ENCODE peak calls at places on chromosome 19, in five cellular contexts. Y, K, G, V and W are unnamed samples. For H3K4me1, the result is how much of the 10 kb centered on the place peaks cover.

GRCh38 chr19:46115396-46116109 is 8.9 kb downstream of the IGFL3 start:
- DNase-seq in Y (peak), K (no peak), G (no peak), V (no peak), W (no peak)

GRCh38 chr19:3977242-3978143 is 6.6 kb upstream of the DAPK3 start:
- DNase-seq in Y (no peak), K (peak), G (no peak), V (no peak), W (no peak)

GRCh38 chr19:21482863-21483276 is 22.5 kb upstream of the ZNF429 start:
- DNase-seq in Y (peak), K (peak), G (peak), V (no peak), W (no peak)

GRCh38 chr19:37867831-37868230 is 38.6 kb downstream of the WDR87 start:
- DNase-seq in Y (peak), K (no peak), G (no peak), V (no peak), W (no peak)

GRCh38 chr19:14138576-14139265 is 2.3 kb upstream of the ASF1B start:
- DNase-seq in Y (peak), K (no peak), G (no peak), V (no peak), W (peak)

GRCh38 chr19:28454083-28454482 is 758.9 kb downstream of the UQCRFS1 start:
- DNase-seq in Y (peak), K (no peak), G (no peak), V (no peak), W (no peak)

GRCh38 chr19:10228393-10228792 is 2.7 kb downstream of the S1PR2 start:
- DNase-seq in Y (no peak), K (no peak), G (no peak), V (no peak), W (no peak)

GRCh38 chr19:33894787-33895186 is 98.1 kb downstream of the KCTD15 start:
- DNase-seq in Y (no peak), K (no peak), G (no peak), V (no peak), W (no peak)

GRCh38 chr19:38665950-38666661 is 18.7 kb downstream of the ACTN4 start:
- DNase-seq in Y (peak), K (peak), G (peak), V (peak), W (peak)

GRCh38 chr19:23285948-23286347 is 35.8 kb upstream of the ZNF724 start:
- DNase-seq in Y (no peak), K (no peak), G (no peak), V (no peak), W (no peak)

GRCh38 chr19:56476671-56477428 is at the start of gene ZNF667:
- DNase-seq in Y (peak), K (no peak), G (peak), V (no peak), W (no peak)

GRCh38 chr19:19527674-19528625 is 761 bp upstream of the YJEFN3 start:
- DNase-seq in Y (no peak), K (no peak), G (no peak), V (peak), W (no peak)

GRCh38 chr19:29680447-29680846 is 15.2 kb downstream of the PLEKHF1 start:
- DNase-seq in Y (no peak), K (no peak), G (no peak), V (no peak), W (peak)

GRCh38 chr19:19463348-19464117 is 51.8 kb downstream of the TSSK6 start:
- DNase-seq in Y (peak), K (no peak), G (peak), V (no peak), W (no peak)

DNA sequence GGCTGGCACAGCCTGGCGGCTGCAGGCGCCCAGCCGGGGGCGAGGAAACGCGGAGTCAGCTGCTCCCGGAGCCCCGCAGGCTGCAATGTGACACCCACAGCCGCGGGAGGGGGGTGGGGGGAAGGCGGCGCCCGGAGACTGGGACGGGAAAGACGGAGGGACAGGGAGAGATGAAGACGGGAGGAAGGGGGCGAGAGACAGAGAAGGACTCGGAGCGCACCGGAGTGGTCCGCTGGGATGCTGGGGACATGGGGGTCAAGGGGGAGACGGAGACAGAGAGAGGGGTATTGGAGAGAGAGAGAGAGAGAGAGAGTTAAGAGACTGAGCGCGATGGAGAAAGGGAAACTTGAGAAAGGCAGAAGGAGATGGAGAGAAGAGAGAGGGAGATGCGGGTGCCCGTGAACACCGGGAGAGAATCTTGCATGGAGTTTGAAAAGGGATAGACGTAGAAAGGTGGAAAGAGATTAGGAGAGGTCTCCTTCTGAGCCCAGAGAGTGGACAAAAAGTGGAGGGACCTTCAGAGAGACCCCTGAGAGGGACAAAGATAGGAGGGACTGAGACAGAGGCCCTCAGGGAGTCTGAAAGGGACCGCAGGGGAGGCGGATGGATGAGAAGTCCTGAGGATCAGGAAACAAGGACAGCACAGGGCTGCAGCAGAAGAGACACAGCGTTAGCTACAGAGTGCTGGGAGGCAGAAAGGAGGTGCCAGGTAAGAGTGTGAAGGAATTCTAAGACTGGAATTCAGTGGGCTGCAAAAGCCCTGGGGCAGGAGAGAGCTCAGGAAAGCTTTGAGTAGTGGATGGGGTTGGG is 1.0 kb downstream of the SCN1B start:
- DNase-seq in Y (peak), K (peak), G (peak), V (no peak), W (peak)
- H3K27ac ChIP-seq in Y (no peak), K (no peak), G (no peak), V (no peak), W (peak)

GRCh38 chr19:8108560-8109445 is 40.6 kb downstream of the FBN3 start:
- DNase-seq in Y (no peak), K (no peak), G (no peak), V (no peak), W (no peak)

GRCh38 chr19:8109455-8109854 is 39.9 kb downstream of the FBN3 start:
- DNase-seq in Y (no peak), K (no peak), G (no peak), V (no peak), W (no peak)

GRCh38 chr19:8101311-8101710 is 48.1 kb downstream of the FBN3 start:
- DNase-seq in Y (no peak), K (peak), G (no peak), V (no peak), W (no peak)

GRCh38 chr19:8107301-8107903 is 42.0 kb downstream of the FBN3 start:
- DNase-seq in Y (no peak), K (no peak), G (no peak), V (no peak), W (no peak)

DNA sequence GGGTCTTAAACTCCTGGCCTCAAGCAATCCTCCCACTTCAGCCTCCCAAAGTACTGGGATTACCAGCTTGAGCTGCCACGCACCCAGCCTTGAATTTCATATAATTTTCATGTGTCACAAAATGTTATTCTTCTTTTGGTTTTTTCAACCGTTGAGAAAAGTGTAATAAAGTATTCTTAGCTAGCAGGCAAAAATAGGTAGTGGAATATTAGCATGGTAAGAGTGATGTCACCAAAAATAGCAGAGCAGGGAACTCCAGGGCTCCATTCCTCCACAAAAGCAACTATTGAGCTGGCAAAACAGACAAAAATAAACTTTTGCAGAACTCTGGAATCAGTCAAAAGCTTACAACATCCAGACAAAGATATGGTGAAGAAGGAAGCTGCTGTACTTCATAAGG is 43.9 kb downstream of the FBN3 start:
- DNase-seq in Y (no peak), K (no peak), G (no peak), V (no peak), W (no peak)
- H3K4me1 ChIP-seq in Y (under half), K (under half), G (under half), V (under half), W (under half)

GRCh38 chr19:2853015-2853606 is 11.8 kb downstream of the ZNF555 start:
- DNase-seq in Y (no peak), K (no peak), G (no peak), V (no peak), W (no peak)

GRCh38 chr19:2852598-2852997 is 11.3 kb downstream of the ZNF555 start:
- DNase-seq in Y (no peak), K (no peak), G (no peak), V (no peak), W (no peak)

GRCh38 chr19:2858864-2859263 is 8.3 kb upstream of the ZNF556 start:
- DNase-seq in Y (no peak), K (no peak), G (no peak), V (no peak), W (no peak)

GRCh38 chr19:2856457-2857055 is 10.6 kb upstream of the ZNF556 start:
- DNase-seq in Y (no peak), K (no peak), G (no peak), V (no peak), W (no peak)

GRCh38 chr19:2854849-2855248 is 12.3 kb upstream of the ZNF556 start:
- DNase-seq in Y (no peak), K (no peak), G (no peak), V (no peak), W (no peak)
- H3K27ac ChIP-seq in Y (no peak), K (no peak), G (no peak), V (no peak), W (no peak)

DNA sequence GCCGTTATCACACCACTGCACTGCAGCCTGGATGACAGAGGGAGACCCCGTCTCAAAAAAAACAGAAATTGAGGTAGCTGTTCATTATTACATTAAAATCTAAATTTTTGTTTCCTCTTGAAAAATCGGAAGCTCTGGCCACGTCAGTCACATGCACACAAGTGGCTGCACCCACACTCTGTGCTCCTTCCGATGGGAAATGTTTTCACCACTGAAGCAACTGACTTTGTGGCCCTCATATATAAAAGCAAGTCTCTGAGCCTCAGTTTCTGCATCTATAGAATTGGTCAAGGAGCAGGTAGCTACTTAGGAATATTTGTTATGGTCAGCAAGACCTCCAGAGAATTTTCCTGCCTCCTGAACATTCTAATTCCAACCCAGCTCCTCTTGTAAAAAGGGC is 4.5 kb downstream of the LRRC25 start:
- DNase-seq in Y (no peak), K (no peak), G (no peak), V (no peak), W (no peak)
- H3K4me1 ChIP-seq in Y (under half), K (under half), G (under half), V (under half), W (under half)

GRCh38 chr19:1287622-1288527 is 2.2 kb downstream of the EFNA2 start:
- DNase-seq in Y (no peak), K (no peak), G (no peak), V (no peak), W (no peak)
- H3K27ac ChIP-seq in Y (no peak), K (no peak), G (no peak), V (no peak), W (no peak)

DNA sequence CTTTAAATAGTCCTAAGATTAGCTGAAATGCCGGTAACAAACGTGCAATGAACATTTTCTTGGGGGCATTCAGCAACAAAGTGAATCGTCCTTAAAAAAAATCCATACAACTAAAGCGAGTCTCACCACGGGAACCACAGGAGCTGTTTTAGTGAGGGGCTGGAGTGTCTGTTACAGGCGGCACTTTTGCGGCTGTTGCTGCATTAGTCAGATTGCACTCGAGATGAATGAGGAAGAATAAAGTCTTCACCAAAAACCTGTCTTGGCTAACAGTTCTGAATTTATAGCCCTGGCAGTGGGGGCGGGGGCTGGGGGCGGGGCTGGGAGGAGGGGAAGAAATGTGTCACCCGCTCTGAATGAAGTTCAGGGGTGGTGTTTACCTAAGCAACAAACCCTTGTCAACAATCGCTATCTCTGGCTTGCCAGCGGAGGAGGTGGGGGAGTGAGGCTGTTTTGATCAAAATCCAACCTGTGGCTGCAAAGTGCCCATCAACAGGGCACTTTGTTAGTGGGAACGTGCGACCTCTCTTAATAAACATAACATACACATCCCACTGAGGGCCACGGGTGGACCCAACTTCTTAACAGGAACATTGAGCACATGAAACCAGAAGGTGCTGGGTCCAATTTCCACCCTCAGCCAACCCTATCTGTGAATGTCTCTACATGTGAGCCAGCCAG is 44.5 kb downstream of the RFX2 start:
- DNase-seq in Y (peak), K (peak), G (no peak), V (no peak), W (no peak)
- H3K4me1 ChIP-seq in Y (half or more), K (under half), G (under half), V (under half), W (under half)

DNA sequence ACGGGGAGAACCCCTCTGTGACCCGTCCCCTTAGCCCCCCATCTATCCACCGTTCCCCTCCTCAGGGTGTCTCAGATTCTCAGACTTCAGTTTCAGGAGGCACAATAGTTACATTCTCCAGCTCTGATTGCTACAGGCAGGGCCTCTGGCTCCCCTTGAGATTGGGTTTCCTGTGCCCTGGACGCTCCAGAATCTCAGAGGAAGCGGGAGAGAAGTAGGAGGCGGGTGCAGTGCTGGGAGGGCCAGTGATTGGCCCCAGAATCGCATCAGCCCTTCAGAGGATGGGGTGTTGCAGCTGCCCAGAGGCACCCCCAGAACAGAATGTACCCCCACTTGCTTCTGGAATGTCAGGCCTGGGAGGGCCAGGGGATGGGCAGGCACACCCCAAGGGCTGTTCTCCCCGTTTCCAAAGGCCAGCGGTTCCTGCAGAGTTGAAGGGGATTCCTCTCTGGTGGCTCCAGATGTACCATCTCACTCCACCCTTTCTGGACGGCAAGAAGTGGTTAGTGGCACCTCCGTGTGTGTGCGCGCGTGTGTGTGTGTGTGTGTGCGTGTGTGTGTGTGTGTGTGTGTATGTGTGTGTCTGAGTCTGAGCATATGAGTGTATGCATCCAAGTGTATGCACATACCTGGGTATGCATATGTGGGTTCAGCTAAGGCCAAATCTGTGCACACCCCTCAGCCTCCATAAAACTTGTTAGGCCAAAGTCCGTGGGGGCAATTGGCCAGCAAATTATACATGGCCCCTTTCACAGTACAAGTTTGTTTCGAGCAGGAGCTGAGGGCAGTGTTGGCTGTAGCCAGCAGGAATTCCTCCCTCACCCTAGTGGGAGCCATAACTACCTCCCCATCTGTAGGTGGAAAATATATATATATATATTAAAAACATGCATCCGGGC is 35.5 kb downstream of the LYL1 start:
- DNase-seq in Y (no peak), K (no peak), G (no peak), V (no peak), W (no peak)
- H3K27ac ChIP-seq in Y (no peak), K (no peak), G (no peak), V (no peak), W (peak)

GRCh38 chr19:17305517-17306284 is at the start of gene MRPL34:
- DNase-seq in Y (peak), K (peak), G (peak), V (peak), W (peak)

GRCh38 chr19:17304386-17305047 is 1.2 kb upstream of the MRPL34 start:
- DNase-seq in Y (no peak), K (no peak), G (no peak), V (no peak), W (no peak)

GRCh38 chr19:17305211-17305516 is 508 bp upstream of the MRPL34 start:
- DNase-seq in Y (no peak), K (no peak), G (no peak), V (no peak), W (no peak)

GRCh38 chr19:17307876-17308377 is 1.4 kb upstream of the DDA1 start:
- DNase-seq in Y (no peak), K (no peak), G (no peak), V (no peak), W (no peak)

GRCh38 chr19:17306285-17306714 is 628 bp downstream of the MRPL34 start:
- DNase-seq in Y (no peak), K (no peak), G (no peak), V (no peak), W (no peak)
- H3K4me1 ChIP-seq in Y (under half), K (under half), G (under half), V (under half), W (under half)